ENCODE peak calls at places on chromosomes 1 and 21, in nine cellular contexts. L is CD4-positive, alpha-beta T cell; Z is NCI-H526 treated with DMSO at 0.1 percent for 48 hours; M is Right ventricle myocardium superior; V is brain microvascular endothelial cell; A is mucosa of descending colon; O is left cardiac atrium; E is endothelial cell; C is progenitor cell of endocrine pancreas. F is an unnamed sample.

GRCh38 chr1:238488406-238488805 is 597.7 kb upstream of the ZP4 start:
- DNase-seq in L (no peak), Z (no peak), M (no peak), V (no peak), A (no peak), O (no peak), E (no peak), C (no peak), F (no peak)

GRCh38 chr1:164320780-164321683 is 238.0 kb upstream of the PBX1 start:
- DNase-seq in L (no peak), Z (peak), M (peak), V (peak), A (no peak), O (peak), E (peak), C (peak), F (no peak)

GRCh38 chr1:201702936-201703335 is 126.0 kb upstream of the IPO9 start:
- DNase-seq in L (no peak), Z (peak), M (no peak), V (no peak), A (no peak), O (no peak), E (no peak), C (no peak), F (no peak)

GRCh38 chr1:48202030-48202752 is 20.3 kb upstream of the SLC5A9 start:
- DNase-seq in L (peak), Z (peak), M (peak), V (peak), A (no peak), O (peak), E (peak), C (peak), F (peak)

GRCh38 chr21:43983860-43984420 is 28.2 kb upstream of the TRAPPC10 start:
- DNase-seq in L (no peak), Z (no peak), M (no peak), V (no peak), A (peak), O (no peak), E (no peak), C (no peak), F (no peak)

GRCh38 chr1:31705080-31705866 is 1.5 kb upstream of the COL16A1 start:
- DNase-seq in L (peak), Z (no peak), M (peak), V (peak), A (peak), O (peak), E (peak), C (no peak), F (peak)

GRCh38 chr1:234605983-234606730 is 3.8 kb downstream of the IRF2BP2 start:
- DNase-seq in L (peak), Z (peak), M (peak), V (no peak), A (peak), O (peak), E (no peak), C (no peak), F (peak)

GRCh38 chr1:68065766-68066165 is 15.3 kb upstream of the DIRAS3 start:
- DNase-seq in L (no peak), Z (no peak), M (no peak), V (no peak), A (no peak), O (no peak), E (no peak), C (no peak), F (no peak)

GRCh38 chr1:77639056-77639455 is 43.4 kb downstream of the ZZZ3 start:
- DNase-seq in L (no peak), Z (no peak), M (no peak), V (no peak), A (no peak), O (no peak), E (no peak), C (no peak), F (no peak)

F was measured in OCI-M1.